ENCODE peak calls at places on chromosomes 12 and 14, in four cellular contexts. J is H7, O is thoracic aorta, X is A549. I is an unnamed sample.

GRCh38 chr14:33932526-33933292 is 18.2 kb downstream of the EGLN3 start:
- DNase-seq in O (no peak), X (no peak), J (no peak), I (no peak)

GRCh38 chr14:94203473-94204210 is 29.5 kb downstream of the PPP4R4 start:
- DNase-seq in J (no peak), O (no peak), X (no peak), I (no peak)

GRCh38 chr14:95516554-95517209 is at the start of gene SYNE3:
- DNase-seq in X (no peak), O (no peak), J (peak), I (no peak)

GRCh38 chr14:52879958-52880357 is 70.9 kb downstream of the FERMT2 start:
- DNase-seq in X (no peak), J (no peak), O (no peak), I (no peak)

GRCh38 chr14:72962829-72963312 is 36.6 kb downstream of the DCAF4 start:
- DNase-seq in J (peak), O (no peak), X (peak), I (no peak)

GRCh38 chr12:32997471-32997870 is 100.9 kb upstream of the PKP2 start:
- DNase-seq in X (no peak), J (no peak), O (no peak), I (no peak)

GRCh38 chr12:120739821-120740613 is 14.4 kb downstream of the ACADS start:
- DNase-seq in J (peak), O (no peak), X (no peak), I (no peak)

GRCh38 chr12:79690156-79690605 is 583 bp downstream of the PAWR start:
- DNase-seq in O (no peak), X (peak), J (no peak), I (peak)

GRCh38 chr12:4271433-4272013 is 2.0 kb upstream of the CCND2 start:
- DNase-seq in X (no peak), O (no peak), J (no peak), I (no peak)

GRCh38 chr14:99628832-99629618 is 15.9 kb upstream of the HHIPL1 start:
- DNase-seq in X (peak), J (peak), O (no peak), I (no peak)

GRCh38 chr14:53472306-53472705 is 319.2 kb upstream of the DDHD1 start:
- DNase-seq in J (no peak), O (no peak), X (no peak), I (no peak)

GRCh38 chr12:15629108-15629507 is 160.1 kb downstream of the EPS8 start:
- DNase-seq in O (peak), X (peak), J (no peak), I (no peak)

GRCh38 chr12:116323696-116324386 is 46.3 kb upstream of the MED13L start:
- DNase-seq in O (no peak), X (no peak), J (no peak), I (no peak)

GRCh38 chr12:7479784-7480183 is 23.8 kb downstream of the CD163 start:
- DNase-seq in X (no peak), J (no peak), O (no peak), I (no peak)

GRCh38 chr12:27782481-27782880 is 2.4 kb upstream of the MANSC4 start:
- DNase-seq in J (peak), O (no peak), X (no peak), I (no peak)

GRCh38 chr12:109710747-109711595 is 2.7 kb upstream of the FAM222A start:
- DNase-seq in J (no peak), X (peak), O (no peak), I (no peak)

GRCh38 chr14:59294662-59294992 is 106.2 kb downstream of the DAAM1 start:
- DNase-seq in O (no peak), J (no peak), X (no peak), I (no peak)